ENCODE peak calls at places on chromosomes 1 and 21, in nine cellular contexts. One of them, this sample, is unnamed.

GRCh38 chr1:231626535-231626950 is at the start of gene DISC1:
- DNase-seq in pancreas: peak; percentile 82
- DNase-seq in H9: peak; percentile 94
- DNase-seq in PC-3: peak; percentile 97
- DNase-seq in Peyer's patch: peak; percentile 92
- DNase-seq in tibial nerve: peak; percentile 70
- DNase-seq in breast epithelium: peak; percentile 63
- DNase-seq in kidney epithelial cell: peak; percentile 65
- DNase-seq in neural crest cell: peak; percentile 83
- DNase-seq in this sample: peak; percentile 72

GRCh38 chr1:229148041-229148671 is 122.8 kb upstream of the RAB4A start:
- DNase-seq in pancreas: peak; percentile 62
- DNase-seq in H9: peak; percentile 74
- DNase-seq in PC-3: no peak
- DNase-seq in Peyer's patch: peak; percentile 69
- DNase-seq in tibial nerve: peak; percentile 19
- DNase-seq in breast epithelium: no peak
- DNase-seq in kidney epithelial cell: peak; percentile 25
- DNase-seq in neural crest cell: no peak
- DNase-seq in this sample: peak; percentile 49

GRCh38 chr1:9758559-9759121 is 65.1 kb downstream of the CLSTN1 start:
- DNase-seq in pancreas: no peak
- DNase-seq in H9: no peak
- DNase-seq in PC-3: peak; percentile 5
- DNase-seq in Peyer's patch: peak; percentile 36
- DNase-seq in tibial nerve: no peak
- DNase-seq in breast epithelium: no peak
- DNase-seq in kidney epithelial cell: no peak
- DNase-seq in neural crest cell: no peak
- DNase-seq in this sample: no peak

GRCh38 chr1:185936641-185937040 is 202.4 kb downstream of the HMCN1 start:
- DNase-seq in pancreas: no peak
- DNase-seq in H9: no peak
- DNase-seq in PC-3: no peak
- DNase-seq in Peyer's patch: no peak
- DNase-seq in tibial nerve: no peak
- DNase-seq in breast epithelium: no peak
- DNase-seq in kidney epithelial cell: no peak
- DNase-seq in neural crest cell: no peak
- DNase-seq in this sample: no peak

GRCh38 chr1:91066545-91066944 is 44.7 kb upstream of the ZNF644 start:
- DNase-seq in pancreas: no peak
- DNase-seq in H9: no peak
- DNase-seq in PC-3: no peak
- DNase-seq in Peyer's patch: no peak
- DNase-seq in tibial nerve: no peak
- DNase-seq in breast epithelium: no peak
- DNase-seq in kidney epithelial cell: no peak
- DNase-seq in neural crest cell: no peak
- DNase-seq in this sample: no peak

GRCh38 chr1:218247339-218247738 is 37.8 kb upstream of the RRP15 start:
- DNase-seq in pancreas: no peak
- DNase-seq in H9: no peak
- DNase-seq in PC-3: no peak
- DNase-seq in Peyer's patch: no peak
- DNase-seq in tibial nerve: no peak
- DNase-seq in breast epithelium: no peak
- DNase-seq in kidney epithelial cell: no peak
- DNase-seq in neural crest cell: no peak
- DNase-seq in this sample: no peak

GRCh38 chr1:81179239-81179638 is 621.5 kb upstream of the ADGRL2 start:
- DNase-seq in pancreas: no peak
- DNase-seq in H9: no peak
- DNase-seq in PC-3: peak; percentile 96
- DNase-seq in Peyer's patch: peak; percentile 53
- DNase-seq in tibial nerve: no peak
- DNase-seq in breast epithelium: no peak
- DNase-seq in kidney epithelial cell: peak; percentile 51
- DNase-seq in neural crest cell: no peak
- DNase-seq in this sample: no peak

GRCh38 chr21:41235214-41235613 is 67.3 kb downstream of the BACE2 start:
- DNase-seq in pancreas: no peak
- DNase-seq in H9: no peak
- DNase-seq in PC-3: no peak
- DNase-seq in Peyer's patch: no peak
- DNase-seq in tibial nerve: no peak
- DNase-seq in breast epithelium: no peak
- DNase-seq in kidney epithelial cell: no peak
- DNase-seq in neural crest cell: no peak
- DNase-seq in this sample: no peak

GRCh38 chr21:26843912-26844257 is 1.3 kb downstream of the ADAMTS1 start:
- DNase-seq in pancreas: no peak
- DNase-seq in H9: no peak
- DNase-seq in PC-3: peak; percentile 55
- DNase-seq in Peyer's patch: no peak
- DNase-seq in tibial nerve: no peak
- DNase-seq in breast epithelium: no peak
- DNase-seq in kidney epithelial cell: no peak
- DNase-seq in neural crest cell: no peak
- DNase-seq in this sample: no peak

GRCh38 chr21:26846036-26846931 is 1.1 kb upstream of the ADAMTS1 start:
- DNase-seq in pancreas: peak; percentile 74
- DNase-seq in H9: peak; percentile 81
- DNase-seq in PC-3: peak; percentile 69
- DNase-seq in Peyer's patch: peak; percentile 76
- DNase-seq in tibial nerve: peak; percentile 80
- DNase-seq in breast epithelium: peak; percentile 71
- DNase-seq in kidney epithelial cell: no peak
- DNase-seq in neural crest cell: peak; percentile 61
- DNase-seq in this sample: peak; percentile 75

GRCh38 chr21:26845066-26845749 is at the start of gene ADAMTS1:
- DNase-seq in pancreas: peak; percentile 89
- DNase-seq in H9: peak; percentile 91
- DNase-seq in PC-3: peak; percentile 76
- DNase-seq in Peyer's patch: peak; percentile 81
- DNase-seq in tibial nerve: peak; percentile 91
- DNase-seq in breast epithelium: peak; percentile 87
- DNase-seq in kidney epithelial cell: no peak
- DNase-seq in neural crest cell: peak; percentile 94
- DNase-seq in this sample: peak; percentile 80

GRCh38 chr21:26844258-26845065 is 747 bp downstream of the ADAMTS1 start:
- DNase-seq in pancreas: peak; percentile 60
- DNase-seq in H9: peak; percentile 50
- DNase-seq in PC-3: peak; percentile 33
- DNase-seq in Peyer's patch: no peak
- DNase-seq in tibial nerve: peak; percentile 21
- DNase-seq in breast epithelium: no peak
- DNase-seq in kidney epithelial cell: no peak
- DNase-seq in neural crest cell: peak; percentile 40
- DNase-seq in this sample: peak; percentile 47

GRCh38 chr21:26845750-26846035 is 484 bp upstream of the ADAMTS1 start:
- DNase-seq in pancreas: no peak
- DNase-seq in H9: no peak
- DNase-seq in PC-3: no peak
- DNase-seq in Peyer's patch: no peak
- DNase-seq in tibial nerve: no peak
- DNase-seq in breast epithelium: no peak
- DNase-seq in kidney epithelial cell: no peak
- DNase-seq in neural crest cell: no peak
- DNase-seq in this sample: no peak
- TF ChIP-seq CTCF in pancreas: no peak
- TF ChIP-seq CTCF in H9: no peak
- TF ChIP-seq CTCF in PC-3: no peak
- TF ChIP-seq CTCF in Peyer's patch: no peak
- TF ChIP-seq CTCF in tibial nerve: no peak
- TF ChIP-seq CTCF in breast epithelium: no peak
- TF ChIP-seq CTCF in kidney epithelial cell: no peak
- TF ChIP-seq CTCF in neural crest cell: no peak
- TF ChIP-seq CTCF in this sample: no peak

GRCh38 chr21:33855190-33855589 is 60.4 kb downstream of the ATP5PO start:
- DNase-seq in pancreas: no peak
- DNase-seq in H9: peak; percentile 45
- DNase-seq in PC-3: no peak
- DNase-seq in Peyer's patch: no peak
- DNase-seq in tibial nerve: no peak
- DNase-seq in breast epithelium: no peak
- DNase-seq in kidney epithelial cell: no peak
- DNase-seq in neural crest cell: no peak
- DNase-seq in this sample: no peak
- TF ChIP-seq CTCF in pancreas: no peak
- TF ChIP-seq CTCF in H9: peak; percentile 58
- TF ChIP-seq CTCF in PC-3: peak; percentile 41
- TF ChIP-seq CTCF in Peyer's patch: no peak
- TF ChIP-seq CTCF in tibial nerve: no peak
- TF ChIP-seq CTCF in breast epithelium: no peak
- TF ChIP-seq CTCF in kidney epithelial cell: no peak
- TF ChIP-seq CTCF in neural crest cell: peak; percentile 22
- TF ChIP-seq CTCF in this sample: no peak

GRCh38 chr1:88612299-88612698 is 71.8 kb upstream of the PKN2 start:
- DNase-seq in pancreas: no peak
- DNase-seq in H9: no peak
- DNase-seq in PC-3: no peak
- DNase-seq in Peyer's patch: no peak
- DNase-seq in tibial nerve: no peak
- DNase-seq in breast epithelium: no peak
- DNase-seq in kidney epithelial cell: no peak
- DNase-seq in neural crest cell: no peak
- DNase-seq in this sample: no peak

GRCh38 chr1:88612783-88613182 is 71.3 kb upstream of the PKN2 start:
- DNase-seq in pancreas: no peak
- DNase-seq in H9: no peak
- DNase-seq in PC-3: peak; percentile 71
- DNase-seq in Peyer's patch: peak; percentile 87
- DNase-seq in tibial nerve: no peak
- DNase-seq in breast epithelium: no peak
- DNase-seq in kidney epithelial cell: peak; percentile 55
- DNase-seq in neural crest cell: no peak
- DNase-seq in this sample: no peak

GRCh38 chr1:88609051-88609450 is 75.0 kb upstream of the PKN2 start:
- DNase-seq in pancreas: no peak
- DNase-seq in H9: no peak
- DNase-seq in PC-3: no peak
- DNase-seq in Peyer's patch: no peak
- DNase-seq in tibial nerve: no peak
- DNase-seq in breast epithelium: no peak
- DNase-seq in kidney epithelial cell: no peak
- DNase-seq in neural crest cell: no peak
- DNase-seq in this sample: no peak

GRCh38 chr1:88610687-88611086 is 73.4 kb upstream of the PKN2 start:
- DNase-seq in pancreas: no peak
- DNase-seq in H9: no peak
- DNase-seq in PC-3: peak; percentile 63
- DNase-seq in Peyer's patch: no peak
- DNase-seq in tibial nerve: no peak
- DNase-seq in breast epithelium: no peak
- DNase-seq in kidney epithelial cell: no peak
- DNase-seq in neural crest cell: no peak
- DNase-seq in this sample: no peak

DNA sequence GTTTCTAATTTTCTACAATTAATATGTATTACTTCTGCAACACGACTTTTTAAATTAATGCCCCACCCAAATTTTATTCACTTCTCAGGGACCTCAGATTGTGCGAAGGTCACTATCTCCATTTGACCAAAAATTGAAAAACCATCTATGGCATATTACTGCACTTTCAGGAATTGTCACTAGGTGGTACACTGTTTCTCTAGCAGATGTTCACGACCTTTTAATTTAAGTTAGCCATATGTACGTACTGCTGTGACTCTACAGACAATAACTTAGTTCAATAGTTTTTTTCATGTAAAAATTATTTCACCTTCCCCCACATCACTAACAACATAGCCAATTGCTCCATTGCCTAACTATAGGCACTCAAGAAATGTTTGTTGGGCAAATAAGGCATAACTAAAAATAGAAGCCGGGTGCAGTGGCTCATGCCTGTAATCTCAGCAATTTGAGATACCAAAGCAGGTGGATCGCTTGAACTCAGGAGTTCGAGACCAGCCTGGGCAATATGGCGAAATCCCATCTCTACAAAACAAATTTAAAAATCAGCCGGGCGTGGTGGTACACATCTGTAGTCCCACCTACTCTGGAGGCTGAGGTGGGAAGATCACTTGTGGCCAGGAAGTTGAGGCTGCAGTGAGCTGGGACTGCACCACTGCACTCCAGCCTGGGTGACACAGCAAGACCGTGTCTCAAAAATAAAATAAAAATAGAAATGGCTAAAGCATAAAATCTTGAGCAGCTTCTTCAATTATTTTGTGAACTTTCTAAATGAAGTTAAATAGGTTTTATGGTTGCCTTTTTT is 75.7 kb upstream of the PKN2 start:
- DNase-seq in pancreas: no peak
- DNase-seq in H9: no peak
- DNase-seq in PC-3: peak; percentile 71
- DNase-seq in Peyer's patch: no peak
- DNase-seq in tibial nerve: no peak
- DNase-seq in breast epithelium: no peak
- DNase-seq in kidney epithelial cell: no peak
- DNase-seq in neural crest cell: no peak
- DNase-seq in this sample: no peak
- TF ChIP-seq CTCF in pancreas: no peak
- TF ChIP-seq CTCF in H9: peak; percentile 69
- TF ChIP-seq CTCF in PC-3: peak; percentile 84
- TF ChIP-seq CTCF in Peyer's patch: no peak
- TF ChIP-seq CTCF in tibial nerve: peak; percentile 29
- TF ChIP-seq CTCF in breast epithelium: no peak
- TF ChIP-seq CTCF in kidney epithelial cell: peak; percentile 56
- TF ChIP-seq CTCF in neural crest cell: peak; percentile 82
- TF ChIP-seq CTCF in this sample: peak; percentile 77

DNA sequence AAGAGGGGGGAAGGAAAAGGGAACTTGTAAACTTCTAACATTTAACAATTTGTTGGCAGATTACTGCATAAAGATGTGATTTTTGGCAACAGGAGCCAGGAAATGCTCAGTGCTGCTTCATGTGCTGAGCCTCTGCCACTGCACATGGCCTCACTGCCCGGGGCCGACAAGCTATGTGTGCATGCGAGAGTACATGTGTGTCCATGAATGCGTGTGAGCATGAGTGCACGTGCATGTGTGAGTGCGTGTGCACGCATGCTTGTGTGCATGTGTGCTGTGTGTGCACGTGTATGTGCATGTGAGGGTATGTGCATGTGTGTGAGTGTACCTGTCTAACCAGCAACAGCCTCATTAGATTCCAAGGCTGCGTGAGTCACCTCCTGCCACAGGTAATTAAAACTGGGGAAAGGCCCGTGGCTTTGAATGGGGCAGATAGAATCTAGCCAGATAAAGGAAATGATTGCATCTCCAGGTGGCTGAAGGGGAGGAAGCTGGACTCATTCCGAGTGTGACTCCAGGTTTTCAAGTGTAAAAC is 41.4 kb upstream of the TSPEAR start:
- DNase-seq in pancreas: no peak
- DNase-seq in H9: no peak
- DNase-seq in PC-3: peak; percentile 98
- DNase-seq in Peyer's patch: peak; percentile 64
- DNase-seq in tibial nerve: no peak
- DNase-seq in breast epithelium: no peak
- DNase-seq in kidney epithelial cell: peak; percentile 31
- DNase-seq in neural crest cell: no peak
- DNase-seq in this sample: peak; percentile 2
- TF ChIP-seq CTCF in pancreas: no peak
- TF ChIP-seq CTCF in H9: peak; percentile 18
- TF ChIP-seq CTCF in PC-3: peak; percentile 37
- TF ChIP-seq CTCF in Peyer's patch: no peak
- TF ChIP-seq CTCF in tibial nerve: no peak
- TF ChIP-seq CTCF in breast epithelium: no peak
- TF ChIP-seq CTCF in kidney epithelial cell: no peak
- TF ChIP-seq CTCF in neural crest cell: no peak
- TF ChIP-seq CTCF in this sample: no peak